ENCODE peak calls at places on chromosomes 2 and 18, in five cellular contexts. N is heart right ventricle, F is upper lobe of right lung, E is WERI-Rb-1, D is psoas muscle. Z is an unnamed sample.

GRCh38 chr18:42574871-42575270 is 540.6 kb downstream of the RIT2 start:
- DNase-seq in N (no peak), F (no peak), E (no peak), D (no peak), Z (no peak)

GRCh38 chr2:221255862-221256261 is 316.2 kb downstream of the EPHA4 start:
- DNase-seq in N (no peak), F (no peak), E (no peak), D (no peak), Z (no peak)

GRCh38 chr2:219570924-219571310 is 422 bp downstream of the OBSL1 start:
- DNase-seq in N (peak), F (peak), E (no peak), D (no peak), Z (no peak)

GRCh38 chr2:221851531-221852045 is 279.5 kb upstream of the EPHA4 start:
- DNase-seq in N (no peak), F (no peak), E (no peak), D (no peak), Z (no peak)

GRCh38 chr2:100699131-100699530 is 120.8 kb upstream of the NPAS2 start:
- DNase-seq in N (no peak), F (no peak), E (no peak), D (no peak), Z (no peak)

GRCh38 chr2:73203055-73203681 is 794 bp downstream of the NOTO start:
- DNase-seq in N (no peak), F (peak), E (no peak), D (no peak), Z (no peak)

GRCh38 chr18:11981633-11982366 is 493 bp downstream of the IMPA2 start:
- DNase-seq in N (peak), F (no peak), E (no peak), D (peak), Z (peak)

GRCh38 chr2:133498615-133499585 is 69.4 kb downstream of the NCKAP5 start:
- DNase-seq in N (no peak), F (no peak), E (no peak), D (no peak), Z (no peak)

GRCh38 chr2:233471291-233472035 is 95.1 kb downstream of the USP40 start:
- DNase-seq in N (no peak), F (no peak), E (peak), D (no peak), Z (no peak)

GRCh38 chr18:2805970-2806943 is 40.5 kb upstream of the EMILIN2 start:
- DNase-seq in N (no peak), F (no peak), E (no peak), D (no peak), Z (no peak)

GRCh38 chr2:11822746-11823411 is 76.4 kb downstream of the LPIN1 start:
- DNase-seq in N (no peak), F (no peak), E (no peak), D (peak), Z (no peak)

GRCh38 chr2:208509586-208509985 is 103.0 kb downstream of the PTH2R start:
- DNase-seq in N (no peak), F (no peak), E (no peak), D (no peak), Z (no peak)

GRCh38 chr2:180705551-180705950 is 274.9 kb upstream of the UBE2E3 start:
- DNase-seq in N (no peak), F (no peak), E (no peak), D (no peak), Z (no peak)

GRCh38 chr2:102806250-102806837 is 44.5 kb downstream of the TMEM182 start:
- DNase-seq in N (peak), F (no peak), E (peak), D (peak), Z (peak)

GRCh38 chr2:222180619-222181018 is 118.2 kb downstream of the PAX3 start:
- DNase-seq in N (no peak), F (no peak), E (no peak), D (no peak), Z (no peak)

GRCh38 chr18:36580266-36580665 is 248.5 kb downstream of the TPGS2 start:
- DNase-seq in N (no peak), F (no peak), E (no peak), D (peak), Z (peak)

GRCh38 chr2:8548065-8548870 is 133.6 kb upstream of the ID2 start:
- DNase-seq in N (no peak), F (no peak), E (no peak), D (no peak), Z (peak)

GRCh38 chr18:70380915-70381896 is 92.4 kb downstream of the SOCS6 start:
- DNase-seq in N (peak), F (no peak), E (no peak), D (no peak), Z (no peak)

GRCh38 chr2:235659767-235660322 is 166.0 kb downstream of the AGAP1 start:
- DNase-seq in N (no peak), F (peak), E (no peak), D (no peak), Z (no peak)

GRCh38 chr2:165635532-165635931 is 158.5 kb downstream of the GALNT3 start:
- DNase-seq in N (no peak), F (no peak), E (no peak), D (no peak), Z (no peak)

GRCh38 chr2:1705557-1706076 is 38.7 kb downstream of the PXDN start:
- DNase-seq in N (no peak), F (peak), E (no peak), D (no peak), Z (no peak)

GRCh38 chr2:215931256-215931903 is 82.0 kb downstream of the MREG start:
- DNase-seq in N (no peak), F (no peak), E (peak), D (peak), Z (peak)

GRCh38 chr2:235399895-235400294 is 93.9 kb upstream of the AGAP1 start:
- DNase-seq in N (no peak), F (no peak), E (no peak), D (no peak), Z (no peak)

GRCh38 chr2:101387151-101387807 is at the start of gene CREG2:
- DNase-seq in N (peak), F (peak), E (peak), D (peak), Z (peak)

GRCh38 chr18:21820035-21820810 is 79.6 kb downstream of the MIB1 start:
- DNase-seq in N (no peak), F (no peak), E (no peak), D (no peak), Z (no peak)

GRCh38 chr2:48694143-48694542 is 61.4 kb downstream of the LHCGR start:
- DNase-seq in N (no peak), F (no peak), E (no peak), D (no peak), Z (no peak)

GRCh38 chr2:122908134-122908533 is 1117.0 kb upstream of the CNTNAP5 start:
- DNase-seq in N (no peak), F (no peak), E (no peak), D (no peak), Z (no peak)

GRCh38 chr2:160417745-160418397 is 75.7 kb downstream of the RBMS1 start:
- DNase-seq in N (no peak), F (no peak), E (no peak), D (no peak), Z (no peak)

GRCh38 chr2:26325851-26326250 is 20.1 kb upstream of the SELENOI start:
- DNase-seq in N (no peak), F (no peak), E (no peak), D (no peak), Z (no peak)

GRCh38 chr2:169391236-169391635 is 28.9 kb upstream of the LRP2 start:
- DNase-seq in N (no peak), F (no peak), E (no peak), D (no peak), Z (no peak)

GRCh38 chr2:86631846-86632485 is 8.3 kb upstream of the RNF103 start:
- DNase-seq in N (no peak), F (no peak), E (no peak), D (no peak), Z (no peak)

GRCh38 chr2:71901466-71901865 is 246.2 kb downstream of the CYP26B1 start:
- DNase-seq in N (no peak), F (no peak), E (no peak), D (no peak), Z (no peak)

GRCh38 chr2:235674116-235674515 is 180.3 kb downstream of the AGAP1 start:
- DNase-seq in N (no peak), F (no peak), E (no peak), D (no peak), Z (no peak)

GRCh38 chr2:223166215-223166493 is 114.2 kb downstream of the KCNE4 start:
- DNase-seq in N (no peak), F (no peak), E (no peak), D (no peak), Z (no peak)

GRCh38 chr18:2148823-2149222 is 422.5 kb downstream of the METTL4 start:
- DNase-seq in N (no peak), F (no peak), E (no peak), D (no peak), Z (no peak)

GRCh38 chr18:13611616-13612110 is 114.7 kb downstream of the FAM210A start:
- DNase-seq in N (peak), F (no peak), E (no peak), D (peak), Z (peak)

GRCh38 chr2:200042102-200042735 is 86.8 kb downstream of the MAIP1 start:
- DNase-seq in N (no peak), F (no peak), E (no peak), D (no peak), Z (no peak)

GRCh38 chr2:118527571-118527970 is 319.9 kb downstream of the EN1 start:
- DNase-seq in N (no peak), F (no peak), E (no peak), D (no peak), Z (no peak)

GRCh38 chr18:48866028-48866733 is 84.6 kb downstream of the SMAD7 start:
- DNase-seq in N (peak), F (no peak), E (no peak), D (peak), Z (peak)

GRCh38 chr2:230794472-230794871 is 70.3 kb upstream of the ITM2C start:
- DNase-seq in N (no peak), F (no peak), E (no peak), D (no peak), Z (no peak)

GRCh38 chr2:185202416-185202815 is 536.2 kb upstream of the FSIP2 start:
- DNase-seq in N (no peak), F (no peak), E (no peak), D (no peak), Z (no peak)

GRCh38 chr2:185202928-185203327 is 535.7 kb upstream of the FSIP2 start:
- DNase-seq in N (no peak), F (no peak), E (no peak), D (no peak), Z (no peak)

GRCh38 chr2:185208261-185208660 is 530.3 kb upstream of the FSIP2 start:
- DNase-seq in N (no peak), F (no peak), E (peak), D (no peak), Z (no peak)
- TF ChIP-seq CTCF in N (peak), F (no peak), E (peak), D (peak), Z (peak)

DNA sequence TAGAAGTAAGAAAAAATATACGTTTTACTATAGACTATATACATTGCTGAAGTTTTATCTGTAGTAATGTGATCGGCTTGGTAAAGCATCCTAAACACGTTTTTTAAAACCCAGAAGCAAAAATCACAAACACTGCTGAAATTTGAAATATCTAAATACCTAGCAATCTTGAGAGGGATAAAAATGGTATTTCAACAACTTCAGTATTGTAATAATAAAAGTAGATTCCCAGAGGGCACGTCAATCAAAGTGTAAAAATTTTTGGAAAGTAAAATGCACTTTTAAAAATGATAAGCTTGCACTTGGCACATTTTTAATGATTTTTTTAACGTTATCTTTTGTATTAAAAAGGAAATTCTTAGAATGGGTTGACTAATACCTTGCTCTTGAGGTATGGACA is 1.6 kb downstream of the ZC3H6 start:
- DNase-seq in N (no peak), F (no peak), E (no peak), D (no peak), Z (no peak)
- H3K27ac ChIP-seq in N (peak), F (no peak), E (no peak), D (peak), Z (peak)

GRCh38 chr2:143152219-143152618 is 23.0 kb downstream of the ARHGAP15 start:
- DNase-seq in N (no peak), F (no peak), E (no peak), D (no peak), Z (no peak)
- H3K4me3 ChIP-seq in N (no peak), F (no peak), E (no peak), D (no peak), Z (no peak)

GRCh38 chr2:241943209-241943850 is 73.8 kb downstream of the RTP5 start:
- DNase-seq in N (no peak), F (no peak), E (no peak), D (no peak), Z (no peak)

GRCh38 chr2:241939541-241939940 is 70.0 kb downstream of the RTP5 start:
- DNase-seq in N (no peak), F (no peak), E (no peak), D (no peak), Z (no peak)

GRCh38 chr2:241941691-241942301 is 72.3 kb downstream of the RTP5 start:
- DNase-seq in N (no peak), F (no peak), E (no peak), D (no peak), Z (no peak)

GRCh38 chr2:241942416-241943208 is 73.1 kb downstream of the RTP5 start:
- DNase-seq in N (no peak), F (no peak), E (no peak), D (no peak), Z (no peak)

DNA sequence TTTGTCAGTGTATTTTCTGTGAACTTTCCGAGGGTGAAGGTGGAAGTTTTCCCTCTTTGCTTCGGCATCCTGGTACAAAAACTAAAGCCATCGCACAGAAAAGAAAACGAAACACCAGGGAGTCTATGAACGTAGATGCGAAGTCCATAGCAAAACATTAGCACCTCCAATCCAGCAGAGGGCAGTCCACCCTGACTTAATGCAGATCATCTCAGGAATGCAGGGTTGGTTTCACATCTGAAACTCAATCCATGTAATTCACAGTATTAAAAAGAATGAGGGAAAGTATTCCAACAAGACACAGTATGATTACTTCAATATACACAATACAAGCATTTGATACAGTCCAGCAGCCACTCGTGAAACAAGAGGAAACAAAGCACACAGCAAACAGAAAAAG is 70.8 kb downstream of the RTP5 start:
- DNase-seq in N (no peak), F (no peak), E (no peak), D (no peak), Z (no peak)
- TF ChIP-seq CTCF in N (peak), F (peak), E (peak), D (no peak), Z (peak)

Z was measured in left ventricle myocardium inferior.